ENCODE peak calls at places on chromosome 18, in nine cellular contexts. M is upper lobe of left lung, A is ovary, U is stomach, H is GM12878, B is heart left ventricle, R is GM12891, Z is adrenal gland, T is IMR-90. D is an unnamed sample.

GRCh38 chr18:50507120-50507590 is 52.7 kb upstream of the MAPK4 start:
- DNase-seq in H (no peak), A (peak), Z (peak), M (peak), T (no peak), R (no peak), B (peak), U (peak), D (peak)

GRCh38 chr18:78730564-78731422 is 248.8 kb upstream of the SALL3 start:
- DNase-seq in H (no peak), T (no peak), R (no peak), B (no peak), A (no peak), Z (no peak), M (no peak), U (peak), D (no peak)

GRCh38 chr18:2495381-2495780 is 75.9 kb downstream of the METTL4 start:
- DNase-seq in Z (no peak), B (no peak), R (no peak), A (no peak), U (no peak), M (no peak), T (no peak), H (no peak), D (no peak)

GRCh38 chr18:49251451-49251850 is 209.0 kb downstream of the DYM start:
- DNase-seq in B (no peak), H (no peak), R (no peak), Z (no peak), M (no peak), A (no peak), U (no peak), T (no peak), D (no peak)

GRCh38 chr18:48319796-48320638 is 89.2 kb downstream of the ZBTB7C start:
- DNase-seq in U (no peak), A (no peak), M (no peak), H (no peak), B (no peak), Z (no peak), R (no peak), T (peak), D (no peak)

GRCh38 chr18:42030586-42031182 is 75.7 kb downstream of the PIK3C3 start:
- DNase-seq in U (no peak), H (no peak), B (no peak), Z (no peak), T (peak), R (no peak), M (no peak), A (no peak), D (no peak)

GRCh38 chr18:111292-112014 is 46.9 kb upstream of the USP14 start:
- DNase-seq in U (peak), A (peak), R (peak), Z (peak), T (peak), B (peak), H (no peak), M (peak), D (peak)

GRCh38 chr18:74506405-74507119 is 10.4 kb downstream of the CNDP2 start:
- DNase-seq in U (peak), R (no peak), A (no peak), M (no peak), H (no peak), T (peak), B (no peak), Z (no peak), D (no peak)

GRCh38 chr18:50559750-50560680 is at the start of gene MAPK4:
- DNase-seq in Z (peak), T (no peak), R (peak), H (no peak), M (peak), B (peak), U (peak), A (peak), D (no peak)

GRCh38 chr18:76621184-76621583 is 126.1 kb upstream of the ZNF516 start:
- DNase-seq in U (no peak), H (no peak), A (no peak), B (no peak), M (no peak), R (no peak), T (peak), Z (no peak), D (no peak)

GRCh38 chr18:49249523-49249922 is 210.9 kb downstream of the DYM start:
- DNase-seq in M (no peak), R (no peak), H (no peak), U (no peak), A (no peak), Z (no peak), T (peak), B (no peak), D (peak)

GRCh38 chr18:46756172-46756558 is 688 bp downstream of the ST8SIA5 start:
- DNase-seq in B (no peak), U (no peak), Z (peak), M (no peak), A (no peak), R (no peak), T (no peak), H (no peak), D (no peak)

GRCh38 chr18:26056291-26056690 is 34.1 kb downstream of the SS18 start:
- DNase-seq in B (no peak), A (no peak), R (no peak), U (no peak), H (no peak), M (no peak), T (peak), Z (no peak), D (no peak)

GRCh38 chr18:2100694-2101213 is 470.6 kb downstream of the METTL4 start:
- DNase-seq in H (no peak), M (no peak), Z (no peak), R (no peak), A (no peak), U (no peak), T (no peak), B (no peak), D (no peak)

GRCh38 chr18:55694291-55694690 is 106.3 kb upstream of the TCF4 start:
- DNase-seq in A (no peak), Z (no peak), R (no peak), H (no peak), M (no peak), U (no peak), T (peak), B (no peak), D (no peak)

GRCh38 chr18:28729321-28729720 is 552.4 kb upstream of the CDH2 start:
- DNase-seq in M (no peak), Z (no peak), T (peak), B (no peak), R (no peak), A (no peak), H (no peak), U (no peak), D (peak)

GRCh38 chr18:57802166-57802868 is 798 bp downstream of the ATP8B1 start:
- DNase-seq in R (peak), T (no peak), H (no peak), Z (peak), M (no peak), A (no peak), U (no peak), B (no peak), D (no peak)

GRCh38 chr18:3514312-3515216 is 64.6 kb downstream of the TGIF1 start:
- DNase-seq in Z (no peak), A (no peak), M (no peak), T (no peak), R (no peak), B (no peak), H (no peak), U (no peak), D (no peak)
- TF ChIP-seq POLR2A in Z (no peak), A (no peak), M (no peak), T (no peak), R (no peak), B (no peak), H (no peak), U (no peak), D (no peak)

DNA sequence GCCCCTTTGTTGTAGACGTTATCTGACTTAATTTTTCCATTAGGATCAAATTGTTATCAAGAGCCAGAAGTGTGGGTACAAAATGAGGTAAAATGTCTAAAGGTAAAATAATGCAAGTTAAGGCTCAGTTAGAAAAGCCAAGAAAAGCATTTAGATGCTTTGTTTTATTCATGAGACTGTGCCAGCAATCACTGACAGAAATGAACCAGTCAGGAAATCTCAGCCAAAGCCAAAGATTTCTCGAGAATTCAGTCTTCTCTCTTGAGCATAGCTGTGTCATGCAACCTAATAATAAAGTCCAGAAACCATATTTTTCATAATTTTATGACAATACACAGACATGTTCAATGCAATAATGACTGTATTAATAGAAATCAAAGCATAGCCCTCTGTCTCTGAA is 43.5 kb upstream of the ZNF397 start:
- DNase-seq in U (no peak), Z (no peak), B (no peak), T (no peak), A (no peak), H (no peak), M (no peak), R (no peak), D (no peak)
- TF ChIP-seq POLR2A in U (no peak), Z (no peak), B (no peak), T (no peak), A (no peak), H (no peak), M (no peak), R (no peak), D (no peak)

GRCh38 chr18:73153271-73153670 is 285.5 kb upstream of the NETO1 start:
- DNase-seq in B (no peak), A (no peak), M (no peak), T (peak), H (no peak), Z (no peak), R (no peak), U (no peak), D (no peak)
- TF ChIP-seq POLR2A in B (no peak), A (no peak), M (no peak), T (no peak), H (no peak), Z (no peak), R (no peak), U (no peak), D (no peak)

DNA sequence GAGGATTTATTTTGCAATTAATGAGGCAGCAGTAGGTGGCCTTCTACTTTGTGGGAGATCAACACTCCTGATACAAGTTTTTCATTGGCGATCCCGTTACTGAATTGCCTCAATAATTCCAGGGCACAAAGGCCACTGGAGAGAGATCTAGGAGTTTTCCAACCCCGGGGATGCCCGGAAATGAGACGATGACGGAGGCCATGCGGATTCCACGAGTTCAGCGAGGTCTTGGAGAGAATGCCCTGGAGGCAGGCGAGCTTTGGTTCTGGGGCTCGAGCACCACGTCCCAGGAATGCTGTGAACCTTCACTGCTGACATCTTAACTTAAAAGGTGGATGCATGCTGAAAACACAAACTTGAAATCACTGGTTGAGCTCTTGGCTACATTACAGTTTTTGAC is 74.2 kb downstream of the LDLRAD4 start:
- DNase-seq in H (no peak), Z (no peak), B (no peak), A (no peak), T (no peak), M (no peak), U (no peak), R (no peak), D (no peak)
- TF ChIP-seq POLR2A in H (no peak), Z (no peak), B (no peak), A (no peak), T (no peak), M (no peak), U (no peak), R (no peak), D (no peak)

DNA sequence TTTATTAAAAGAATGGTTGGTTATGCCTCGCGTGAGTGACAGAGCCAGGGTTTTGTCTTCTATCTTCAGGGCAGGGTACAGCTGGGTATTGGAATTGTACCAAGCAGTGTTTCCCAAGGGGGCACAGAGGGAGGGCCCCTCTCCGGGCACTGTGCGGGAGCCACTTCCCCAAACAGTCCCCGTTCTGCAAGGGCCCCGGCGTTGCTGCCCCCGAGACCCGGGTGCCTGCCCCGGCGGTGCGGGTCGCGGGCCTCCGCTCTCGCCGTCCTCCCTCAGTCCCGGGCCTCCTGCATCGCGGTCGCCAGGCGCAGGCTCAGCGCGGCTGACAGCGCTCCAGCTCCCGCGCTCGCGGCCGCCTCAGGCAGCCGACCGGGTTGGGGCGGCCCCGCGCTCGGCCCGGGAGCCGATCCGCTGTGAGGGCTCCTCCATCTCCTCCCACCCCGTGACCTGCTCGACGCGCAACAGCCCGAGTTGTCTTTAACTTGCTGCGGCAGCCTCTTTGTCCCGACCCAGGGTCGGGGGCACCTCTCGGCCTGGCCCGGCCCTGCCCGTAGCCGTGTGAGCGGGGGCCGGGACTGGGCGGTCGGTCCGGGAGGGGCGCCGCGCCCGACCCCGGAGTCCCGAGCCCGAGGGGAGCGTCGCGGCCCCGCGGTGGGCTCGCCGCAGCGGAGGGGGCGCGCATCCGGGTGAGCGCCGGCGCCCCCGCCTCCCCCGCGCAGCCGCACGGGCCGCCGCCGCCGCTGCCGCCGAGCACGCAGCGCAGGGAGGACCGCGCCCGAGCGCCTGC is 599 bp upstream of the GALNT1 start:
- DNase-seq in A (peak), T (peak), R (peak), Z (peak), M (peak), H (no peak), B (peak), U (peak), D (peak)
- TF ChIP-seq POLR2A in A (no peak), T (no peak), R (no peak), Z (peak), M (peak), H (peak), B (peak), U (no peak), D (peak)

GRCh38 chr18:44771957-44772917 is 91.5 kb downstream of the SETBP1 start:
- DNase-seq in H (no peak), A (no peak), Z (no peak), M (no peak), T (no peak), B (no peak), R (no peak), U (peak), D (no peak)
- TF ChIP-seq POLR2A in H (no peak), A (no peak), Z (no peak), M (no peak), T (no peak), B (no peak), R (no peak), U (no peak), D (no peak)

GRCh38 chr18:21117385-21118135 is 5.9 kb upstream of the ROCK1 start:
- DNase-seq in U (no peak), M (no peak), T (peak), R (no peak), A (no peak), B (no peak), Z (no peak), H (no peak), D (no peak)
- TF ChIP-seq POLR2A in U (no peak), M (peak), T (no peak), R (no peak), A (no peak), B (no peak), Z (no peak), H (no peak), D (no peak)